ENCODE peak calls at places on chromosomes 12 and 14, in eight cellular contexts. G is uterus, R is GM12878, S is astrocyte of the spinal cord, E is breast epithelium, I is endodermal cell, A is upper lobe of right lung, X is gastrocnemius medialis. N is an unnamed sample.

GRCh38 chr14:69043007-69043444 is 63.9 kb upstream of the ACTN1 start:
- DNase-seq in G (peak; percentile 53), R (no peak), S (no peak), E (peak; percentile 45), I (no peak), A (peak; percentile 82), X (no peak), N (peak; percentile 61)

GRCh38 chr14:67815573-67816235 is 686 bp downstream of the ZFYVE26 start:
- DNase-seq in G (no peak), R (no peak), S (peak; percentile 42), E (no peak), I (peak; percentile 49), A (no peak), X (no peak), N (no peak)

GRCh38 chr12:108091351-108091750 is 37.7 kb upstream of the WSCD2 start:
- DNase-seq in G (no peak), R (no peak), S (no peak), E (no peak), I (peak; percentile 22), A (no peak), X (no peak), N (no peak)

GRCh38 chr14:96105089-96105920 is 66.1 kb downstream of the C14orf132 start:
- DNase-seq in G (peak; percentile 39), R (no peak), S (no peak), E (no peak), I (no peak), A (no peak), X (no peak), N (peak; percentile 14)

GRCh38 chr12:53230971-53231858 is 794 bp downstream of the RARG start:
- DNase-seq in G (no peak), R (no peak), S (no peak), E (no peak), I (peak; percentile 73), A (no peak), X (no peak), N (no peak)

GRCh38 chr14:92760524-92760805 is 12.0 kb upstream of the LGMN start:
- DNase-seq in G (no peak), R (no peak), S (no peak), E (no peak), I (no peak), A (peak; percentile 67), X (no peak), N (no peak)

GRCh38 chr14:57493467-57494181 is at the start of gene CCDC198:
- DNase-seq in G (no peak), R (peak; percentile 65), S (peak; percentile 46), E (no peak), I (no peak), A (no peak), X (no peak), N (no peak)

GRCh38 chr12:110223777-110224378 is 57.2 kb upstream of the ATP2A2 start:
- DNase-seq in G (no peak), R (no peak), S (no peak), E (no peak), I (no peak), A (no peak), X (no peak), N (no peak)

GRCh38 chr12:6135071-6135470 is 10.6 kb upstream of the VWF start:
- DNase-seq in G (no peak), R (no peak), S (no peak), E (no peak), I (no peak), A (no peak), X (no peak), N (no peak)

GRCh38 chr12:126874427-126875026 is 1392.4 kb upstream of the TMEM132C start:
- DNase-seq in G (peak; percentile 13), R (peak; percentile 1), S (peak; percentile 59), E (peak; percentile 29), I (peak; percentile 98), A (peak; percentile 79), X (peak; percentile 2), N (peak; percentile 22)

GRCh38 chr12:55906056-55906455 is 21.6 kb downstream of the PYM1 start:
- DNase-seq in G (no peak), R (no peak), S (peak; percentile 37), E (no peak), I (no peak), A (no peak), X (no peak), N (no peak)

DNA sequence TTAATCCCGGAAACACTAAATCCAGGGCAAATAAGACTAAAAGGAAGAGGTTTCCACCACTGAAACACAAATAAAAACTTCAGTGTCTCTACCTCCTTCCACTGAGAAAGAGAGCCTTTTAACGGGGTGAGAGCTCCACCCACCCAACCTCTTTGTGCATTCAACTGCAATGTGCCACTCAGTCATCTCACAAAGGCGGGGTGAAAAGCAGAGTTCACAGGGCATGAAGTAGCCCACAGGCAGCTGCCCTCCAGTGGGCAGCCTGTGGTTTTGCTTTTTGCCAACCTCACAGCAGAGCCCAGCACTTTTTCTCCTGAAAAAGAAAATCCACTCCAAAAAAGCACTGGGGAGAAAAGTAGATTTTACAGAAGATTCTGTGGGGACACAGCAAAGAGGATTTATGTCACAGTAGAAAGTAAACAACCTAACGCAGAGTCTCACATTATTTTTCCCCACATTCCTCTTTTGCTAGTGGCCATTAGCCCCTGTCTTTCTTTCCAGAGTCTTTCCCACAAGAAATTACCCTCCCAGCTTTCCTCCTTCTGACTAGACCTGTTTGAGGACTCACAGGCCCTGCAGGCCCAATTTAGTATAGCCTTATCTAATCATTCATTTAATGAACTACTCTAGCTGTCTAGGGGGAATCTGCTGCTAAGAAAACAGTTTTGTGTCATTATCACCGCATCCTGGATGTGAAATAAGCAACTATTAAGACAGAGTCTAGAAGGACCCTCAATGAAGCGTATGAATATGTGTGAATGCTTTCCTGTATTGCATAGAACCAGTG is 753.8 kb upstream of the FOXG1 start:
- DNase-seq in G (no peak), R (no peak), S (no peak), E (no peak), I (peak; percentile 54), A (no peak), X (no peak), N (no peak)
- TF ChIP-seq CTCF in G (no peak), R (no peak), S (no peak), E (no peak), I (peak; percentile 48), A (no peak), X (no peak), N (no peak)

GRCh38 chr14:22561661-22562579 is 27.1 kb downstream of the DAD1 start:
- DNase-seq in G (no peak), R (peak; percentile 81), S (peak; percentile 31), E (no peak), I (no peak), A (no peak), X (no peak), N (no peak)
- H3K4me3 ChIP-seq in G (no peak overlapping the region), R (peak overlapping the region; percentile 33), S (no peak overlapping the region), E (no peak overlapping the region), I (no peak overlapping the region), A (no peak overlapping the region), X (no peak overlapping the region), N (no peak overlapping the region)

DNA sequence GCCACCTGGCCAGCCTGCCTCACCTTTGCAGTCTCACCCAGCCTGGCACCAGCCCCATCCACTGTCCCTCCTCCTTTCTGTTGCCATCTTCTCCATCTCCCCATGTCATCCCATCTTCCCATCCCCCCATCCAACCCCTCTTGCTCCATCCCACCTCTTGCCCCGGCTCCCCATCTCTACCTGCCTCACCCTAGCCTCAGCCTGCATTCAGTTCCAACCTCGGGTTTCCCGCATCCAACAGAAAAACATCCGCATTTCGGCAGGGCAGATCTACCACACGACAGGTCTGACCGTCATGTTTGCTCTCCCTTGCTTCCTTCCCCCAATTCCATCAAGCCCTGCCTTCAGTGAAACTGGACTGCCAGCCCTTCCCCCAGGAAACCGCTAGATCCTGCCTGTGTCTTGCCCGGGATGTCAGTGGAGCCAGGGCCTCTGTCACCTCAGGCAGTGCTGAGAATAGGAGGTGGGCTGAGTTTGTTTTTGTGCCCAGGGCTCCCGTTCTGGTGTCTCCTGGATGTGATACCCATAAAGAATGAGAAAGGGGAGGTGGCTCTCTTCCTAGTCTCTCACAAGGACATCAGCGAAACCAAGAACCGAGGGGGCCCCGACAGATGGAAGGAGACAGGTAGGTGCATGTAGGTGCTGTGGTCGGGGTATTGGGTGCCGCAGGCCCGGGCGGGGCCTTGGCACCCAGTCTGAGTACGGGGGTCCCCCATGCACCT is 2.5 kb downstream of the KCNH3 start:
- DNase-seq in G (peak; percentile 8), R (no peak), S (no peak), E (no peak), I (peak; percentile 53), A (peak; percentile 32), X (no peak), N (no peak)
- TF ChIP-seq CTCF in G (no peak), R (no peak), S (no peak), E (no peak), I (no peak), A (no peak), X (no peak), N (no peak)

GRCh38 chr14:32073537-32074189 is 3.4 kb upstream of the ARHGAP5 start:
- DNase-seq in G (peak; percentile 72), R (peak; percentile 36), S (peak; percentile 89), E (peak; percentile 27), I (peak; percentile 68), A (no peak), X (peak; percentile 43), N (peak; percentile 31)

GRCh38 chr14:32076278-32077080 is 625 bp upstream of the ARHGAP5 start:
- DNase-seq in G (peak; percentile 95), R (peak; percentile 28), S (peak; percentile 98), E (peak; percentile 95), I (peak; percentile 98), A (peak; percentile 99), X (peak; percentile 93), N (peak; percentile 94)

GRCh38 chr14:32077081-32078029 is at the start of gene ARHGAP5:
- DNase-seq in G (peak; percentile 51), R (no peak), S (peak; percentile 54), E (peak; percentile 39), I (peak; percentile 86), A (no peak), X (peak; percentile 10), N (peak; percentile 43)

GRCh38 chr14:32075636-32076277 is 1.3 kb upstream of the ARHGAP5 start:
- DNase-seq in G (no peak), R (no peak), S (no peak), E (no peak), I (no peak), A (no peak), X (peak; percentile 22), N (peak; percentile 59)

GRCh38 chr14:32074887-32075572 is 2.1 kb upstream of the ARHGAP5 start:
- DNase-seq in G (no peak), R (no peak), S (no peak), E (no peak), I (no peak), A (no peak), X (no peak), N (no peak)
- H3K4me3 ChIP-seq in G (no peak overlapping the region), R (no peak overlapping the region), S (peak overlapping the region; percentile 66), E (peak overlapping the region; percentile 95), I (peak overlapping the region; percentile 98), A (peak overlapping the region; percentile 84), X (peak overlapping the region; percentile 89), N (peak overlapping the region; percentile 99)

GRCh38 chr14:102285106-102285505 is 19.9 kb downstream of the MOK start:
- DNase-seq in G (no peak), R (no peak), S (no peak), E (no peak), I (no peak), A (no peak), X (no peak), N (no peak)
- TF ChIP-seq CTCF in G (no peak), R (no peak), S (no peak), E (no peak), I (peak; percentile 30), A (no peak), X (no peak), N (no peak)

GRCh38 chr14:55221968-55222367 is 30.6 kb upstream of the DLGAP5 start:
- DNase-seq in G (no peak), R (no peak), S (no peak), E (no peak), I (no peak), A (no peak), X (no peak), N (no peak)
- H3K4me3 ChIP-seq in G (no peak overlapping the region), R (no peak overlapping the region), S (no peak overlapping the region), E (no peak overlapping the region), I (no peak overlapping the region), A (no peak overlapping the region), X (no peak overlapping the region), N (no peak overlapping the region)

GRCh38 chr14:23528555-23528954 is 23.0 kb downstream of the ZFHX2 start:
- DNase-seq in G (no peak), R (no peak), S (no peak), E (no peak), I (peak; percentile 82), A (no peak), X (no peak), N (no peak)
- TF ChIP-seq CTCF in G (no peak), R (no peak), S (peak; percentile 31), E (no peak), I (peak; percentile 68), A (no peak), X (no peak), N (no peak)

N was measured in tibial artery.